ENCODE peak calls at places on chromosome 2, in five cellular contexts. E, Z, J, Q and N are unnamed samples.

GRCh38 chr2:111028720-111029119 is 92.0 kb upstream of the BCL2L11 start:
- DNase-seq in E (peak), Z (peak), Q (no peak), J (no peak), N (peak)

GRCh38 chr2:200199576-200200263 is 106.8 kb upstream of the SPATS2L start:
- DNase-seq in Q (no peak), E (no peak), J (no peak), Z (no peak), N (no peak)

GRCh38 chr2:172252154-172252553 is 149.5 kb upstream of the DLX2 start:
- DNase-seq in Z (no peak), J (no peak), E (no peak), Q (no peak), N (no peak)

GRCh38 chr2:161085041-161085598 is 75.1 kb upstream of the TANK start:
- DNase-seq in Z (no peak), J (no peak), Q (no peak), E (no peak), N (no peak)

GRCh38 chr2:28407131-28407975 is 14.7 kb downstream of the FOSL2 start:
- DNase-seq in Z (no peak), E (no peak), Q (no peak), J (no peak), N (no peak)

GRCh38 chr2:71935291-71935848 is 212.3 kb downstream of the CYP26B1 start:
- DNase-seq in Z (no peak), E (no peak), Q (no peak), J (peak), N (no peak)

GRCh38 chr2:37713258-37713700 is 41.8 kb upstream of the CDC42EP3 start:
- DNase-seq in Q (no peak), J (no peak), Z (no peak), E (no peak), N (no peak)

GRCh38 chr2:200479617-200480292 is 30.1 kb downstream of the KCTD18 start:
- DNase-seq in Z (no peak), Q (peak), E (no peak), J (no peak), N (peak)

GRCh38 chr2:40723194-40723593 is 271.3 kb upstream of the SLC8A1 start:
- DNase-seq in Z (no peak), J (no peak), Q (no peak), E (no peak), N (no peak)

GRCh38 chr2:240839152-240840143 is 19.4 kb upstream of the KIF1A start:
- DNase-seq in J (no peak), Z (no peak), Q (no peak), E (no peak), N (no peak)

GRCh38 chr2:26640781-26641564 is at the start of gene CIB4:
- DNase-seq in J (no peak), Q (no peak), E (peak), Z (no peak), N (peak)

GRCh38 chr2:69375494-69376353 is 11.3 kb downstream of the GFPT1 start:
- DNase-seq in J (peak), Q (no peak), E (peak), Z (no peak), N (no peak)

GRCh38 chr2:42196403-42197267 is 27.5 kb downstream of the EML4 start:
- DNase-seq in J (peak), E (peak), Q (peak), Z (peak), N (no peak)

GRCh38 chr2:33108483-33109443 is 162.0 kb downstream of the LTBP1 start:
- DNase-seq in J (peak), Z (no peak), E (no peak), Q (no peak), N (no peak)

GRCh38 chr2:103873719-103874359 is 980.1 kb upstream of the POU3F3 start:
- DNase-seq in J (no peak), Z (no peak), Q (no peak), E (no peak), N (no peak)

GRCh38 chr2:113858764-113859163 is 31.1 kb upstream of the ACTR3 start:
- DNase-seq in J (peak), Z (no peak), E (no peak), Q (no peak), N (no peak)

GRCh38 chr2:191607101-191607500 is 70.8 kb upstream of the NABP1 start:
- DNase-seq in E (no peak), Z (no peak), J (no peak), Q (no peak), N (no peak)

GRCh38 chr2:28296904-28297303 is 95.8 kb upstream of the FOSL2 start:
- DNase-seq in Z (no peak), Q (no peak), J (no peak), E (peak), N (no peak)

GRCh38 chr2:112301973-112302372 is 26.6 kb downstream of the ZC3H6 start:
- DNase-seq in Z (no peak), Q (no peak), J (no peak), E (no peak), N (no peak)

GRCh38 chr2:12119841-12120240 is 373.4 kb downstream of the LPIN1 start:
- DNase-seq in Z (no peak), Q (no peak), J (no peak), E (no peak), N (no peak)

GRCh38 chr2:12113364-12113763 is 366.9 kb downstream of the LPIN1 start:
- DNase-seq in J (no peak), Z (no peak), E (no peak), Q (no peak), N (no peak)

GRCh38 chr2:12120281-12121150 is 374.1 kb downstream of the LPIN1 start:
- DNase-seq in Q (no peak), Z (no peak), E (no peak), J (no peak), N (no peak)

DNA sequence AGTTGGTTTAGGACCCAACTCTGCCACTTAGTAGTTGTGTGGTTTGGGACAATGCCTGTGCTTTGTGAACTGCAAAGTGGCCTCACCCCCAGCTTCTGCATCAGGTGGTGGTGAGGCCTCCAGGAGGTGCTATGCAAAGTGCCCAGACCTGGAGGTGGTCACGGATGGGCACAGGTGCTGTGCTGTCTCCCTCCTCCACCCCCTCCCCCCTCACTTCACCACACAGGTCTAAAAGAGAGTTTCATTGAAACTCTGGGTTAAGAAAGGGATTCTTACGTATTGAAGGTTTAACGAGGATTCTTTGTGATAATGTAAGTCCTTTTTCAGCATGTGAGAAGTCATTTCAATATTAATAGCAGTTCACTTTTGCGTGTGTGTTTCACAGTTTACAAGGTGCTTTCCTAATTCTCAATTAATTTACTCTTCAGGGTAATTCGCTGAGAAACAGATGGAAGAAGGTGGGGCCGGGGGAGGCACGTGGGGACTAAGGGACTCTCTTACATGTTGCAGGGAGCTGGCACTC is 369.9 kb downstream of the LPIN1 start:
- DNase-seq in E (no peak), J (no peak), Z (no peak), Q (no peak), N (no peak)
- TF ChIP-seq JUND in E (no peak), J (no peak), Z (no peak), Q (no peak), N (no peak)

DNA sequence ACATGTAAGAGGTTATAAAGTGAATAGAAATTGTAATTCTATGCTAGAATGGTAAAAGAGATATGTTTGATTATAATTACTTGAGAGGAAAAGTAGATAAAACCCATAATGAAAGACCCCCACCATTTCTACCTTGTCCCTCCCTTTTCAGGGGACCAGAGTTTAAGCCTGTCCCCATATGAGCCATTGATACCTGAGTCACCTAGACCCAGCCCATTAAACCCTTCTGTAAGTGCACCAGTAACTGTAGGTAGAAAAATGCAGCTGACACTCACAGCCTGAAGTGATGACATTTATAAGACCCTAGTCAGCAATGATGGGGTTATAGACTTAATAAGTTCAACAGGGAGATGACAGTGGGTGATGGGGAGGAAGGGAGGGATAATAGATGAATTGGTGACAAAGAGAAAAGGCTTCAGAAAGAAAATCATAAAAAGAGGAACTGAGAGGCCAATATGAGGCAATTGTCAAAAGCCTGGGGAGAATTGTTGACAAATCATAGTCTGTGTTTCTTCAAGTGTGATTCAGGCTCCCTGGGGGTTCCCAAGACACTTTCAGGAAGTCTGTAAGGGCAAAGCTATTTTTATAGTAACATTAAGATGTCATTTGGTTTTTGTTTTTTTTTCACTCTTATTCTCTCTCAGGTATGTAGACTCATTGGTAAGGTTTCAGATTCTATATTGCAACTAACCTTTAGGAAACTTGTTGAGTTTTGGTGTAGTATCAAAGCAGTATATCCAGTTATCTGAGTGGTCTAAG is 544.2 kb downstream of the SATB2 start:
- DNase-seq in J (no peak), Q (no peak), E (no peak), Z (no peak), N (no peak)
- TF ChIP-seq JUND in J (no peak), Q (no peak), E (no peak), Z (no peak), N (no peak)

GRCh38 chr2:99613992-99614391 is 124.2 kb upstream of the REV1 start:
- DNase-seq in J (no peak), E (no peak), Z (no peak), Q (no peak), N (no peak)
- TF ChIP-seq JUND in J (no peak), E (no peak), Z (no peak), Q (no peak), N (no peak)

GRCh38 chr2:85276571-85277121 is 51.1 kb downstream of the TGOLN2 start:
- DNase-seq in E (no peak), J (no peak), Z (no peak), Q (no peak), N (no peak)

GRCh38 chr2:85272357-85272756 is 55.4 kb downstream of the TGOLN2 start:
- DNase-seq in Z (no peak), E (no peak), Q (no peak), J (no peak), N (no peak)

GRCh38 chr2:85275984-85276540 is 51.7 kb downstream of the TGOLN2 start:
- DNase-seq in E (no peak), Z (no peak), J (no peak), Q (no peak), N (no peak)

GRCh38 chr2:85277416-85278158 is 50.2 kb downstream of the TGOLN2 start:
- DNase-seq in E (no peak), J (no peak), Z (no peak), Q (no peak), N (no peak)

GRCh38 chr2:85273732-85274731 is 53.8 kb downstream of the TGOLN2 start:
- DNase-seq in Z (no peak), Q (peak), J (no peak), E (no peak), N (no peak)
- TF ChIP-seq JUND in Z (no peak), Q (no peak), J (peak), E (peak), N (no peak)

GRCh38 chr2:75516378-75517122 is 44.2 kb downstream of the EVA1A start:
- DNase-seq in Z (no peak), E (no peak), J (no peak), Q (peak), N (peak)
- TF ChIP-seq JUND in Z (no peak), E (no peak), J (no peak), Q (no peak), N (no peak)

DNA sequence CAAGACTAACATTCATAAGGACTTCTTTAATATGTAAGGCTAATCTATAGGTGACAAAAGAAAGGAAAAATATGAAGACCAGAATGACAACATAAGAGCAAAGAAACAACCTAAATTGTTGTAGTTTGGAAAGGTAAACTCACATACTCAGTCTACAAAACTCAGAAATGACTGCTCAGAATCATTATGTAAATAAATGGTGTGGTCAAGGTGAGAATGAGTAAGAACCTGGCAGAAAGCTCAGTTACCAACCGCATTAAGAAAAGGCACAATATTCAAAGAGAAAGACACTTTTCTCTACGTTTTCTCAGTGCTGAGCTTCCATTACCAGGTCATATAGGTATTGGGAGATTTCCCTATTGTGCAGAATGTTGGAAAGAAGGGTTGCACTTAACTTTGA is 15.8 kb downstream of the ATF2 start:
- DNase-seq in J (no peak), E (no peak), Z (no peak), Q (no peak), N (no peak)
- TF ChIP-seq JUND in J (no peak), E (no peak), Z (no peak), Q (no peak), N (no peak)

DNA sequence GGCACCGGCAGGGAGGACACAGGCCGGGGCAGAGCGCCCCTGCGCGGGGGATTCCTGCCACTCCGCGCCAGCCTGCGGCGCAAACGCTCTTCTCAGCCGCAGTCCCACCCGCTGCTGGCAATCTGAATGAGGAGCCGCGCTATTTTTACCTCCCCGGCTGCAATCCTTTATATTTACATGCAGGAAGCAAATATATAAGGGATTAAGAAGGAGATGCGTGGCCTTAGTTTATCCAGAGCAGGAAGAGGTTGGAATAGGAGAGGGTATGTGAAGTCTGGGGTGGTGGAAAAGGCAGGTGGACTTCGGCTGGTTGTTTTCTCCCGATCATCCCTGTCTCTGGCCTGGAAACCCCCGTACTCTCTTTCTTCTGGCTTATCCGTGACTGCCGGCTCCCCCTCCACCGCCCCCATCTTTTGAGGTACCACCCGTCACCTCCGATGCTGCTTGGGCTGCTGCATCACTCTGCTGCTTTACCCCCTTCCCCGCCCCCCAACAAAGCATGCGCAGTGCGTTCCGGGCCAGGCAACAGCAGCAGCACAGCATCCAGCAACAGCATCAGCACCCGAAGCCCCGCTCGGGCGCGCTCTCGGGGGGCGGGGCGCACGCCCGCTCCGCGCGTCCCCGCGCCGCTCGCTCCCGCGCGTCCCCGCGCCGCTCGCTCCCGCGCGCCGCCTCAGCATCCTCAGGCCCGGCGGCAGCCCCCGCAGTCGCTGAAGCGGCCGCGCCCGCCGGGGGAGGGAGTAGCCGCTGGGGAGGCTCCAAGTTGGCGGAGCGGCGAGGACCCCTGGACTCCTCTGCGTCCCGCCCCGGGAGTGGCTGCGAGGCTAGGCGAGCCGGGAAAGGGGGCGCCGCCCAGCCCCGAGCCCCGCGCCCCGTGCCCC is at the start of gene ADAM23:
- DNase-seq in J (peak), Q (no peak), E (no peak), Z (peak), N (no peak)
- TF ChIP-seq JUND in J (no peak), Q (no peak), E (no peak), Z (no peak), N (no peak)

DNA sequence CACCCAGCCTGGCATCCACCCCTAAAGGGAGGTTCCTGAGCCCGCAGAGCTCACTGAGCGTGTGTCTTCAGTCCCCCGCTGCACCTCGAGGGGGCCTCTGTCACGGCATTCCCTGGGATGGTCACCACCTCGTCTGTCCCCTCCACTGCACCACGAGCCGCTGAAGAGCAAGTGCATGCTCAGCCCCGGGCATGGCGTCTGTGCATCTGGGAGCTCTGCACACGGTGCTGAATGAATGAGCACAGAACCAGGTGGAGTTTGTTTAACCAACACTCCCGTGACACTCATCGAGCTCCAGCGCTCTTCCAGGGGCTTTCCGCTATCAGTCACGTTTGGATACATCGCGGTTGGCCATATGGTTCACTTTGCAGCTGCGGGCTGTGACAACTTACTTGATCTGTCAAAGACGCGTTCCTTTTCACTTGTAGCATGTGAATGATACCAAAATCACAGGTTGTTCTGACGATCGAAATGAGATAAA is 9.2 kb downstream of the ALLC start:
- DNase-seq in Z (no peak), J (no peak), E (no peak), Q (no peak), N (no peak)
- TF ChIP-seq JUND in Z (no peak), J (no peak), E (no peak), Q (no peak), N (no peak)

GRCh38 chr2:167756427-167756826 is 491.0 kb downstream of the STK39 start:
- DNase-seq in Q (peak), J (no peak), Z (no peak), E (no peak), N (no peak)

GRCh38 chr2:167752734-167753133 is 494.7 kb downstream of the STK39 start:
- DNase-seq in Q (no peak), Z (no peak), J (no peak), E (no peak), N (no peak)

GRCh38 chr2:167750675-167751074 is 496.7 kb downstream of the STK39 start:
- DNase-seq in E (no peak), Z (no peak), Q (no peak), J (no peak), N (no peak)

GRCh38 chr2:167749641-167750040 is 497.8 kb downstream of the STK39 start:
- DNase-seq in E (no peak), J (no peak), Z (no peak), Q (no peak), N (no peak)

GRCh38 chr2:167753142-167753541 is 494.3 kb downstream of the STK39 start:
- DNase-seq in Z (no peak), J (no peak), Q (no peak), E (no peak), N (no peak)
- TF ChIP-seq JUND in Z (no peak), J (no peak), Q (no peak), E (no peak), N (no peak)